ENCODE peak calls at places on chromosome 3, in eight cellular contexts. S is nephron progenitor cell, G is esophagus squamous epithelium, T is progenitor cell of endocrine pancreas, H is uterus, Q is K562, X is pancreas, I is foreskin fibroblast. U is an unnamed sample.

GRCh38 chr3:72487078-72487765 is 361.0 kb downstream of the SHQ1 start:
- DNase-seq in T (no peak), Q (peak; percentile 79), X (peak; percentile 45), H (peak; percentile 58), S (peak; percentile 37), G (no peak), I (peak; percentile 87), U (no peak)

GRCh38 chr3:187062526-187063177 is 76.6 kb downstream of the RPL39L start:
- DNase-seq in G (no peak), H (no peak), T (no peak), S (no peak), I (peak; percentile 51), Q (no peak), X (no peak), U (no peak)

GRCh38 chr3:141370065-141370533 is 1.8 kb downstream of the ZBTB38 start:
- DNase-seq in I (peak; percentile 76), H (peak; percentile 48), G (peak; percentile 9), Q (peak; percentile 94), S (peak; percentile 44), X (peak; percentile 60), T (no peak), U (peak; percentile 33)

GRCh38 chr3:105836533-105836932 is 32.3 kb downstream of the CBLB start:
- DNase-seq in T (no peak), X (no peak), S (no peak), H (no peak), G (no peak), Q (no peak), I (peak; percentile 75), U (no peak)

GRCh38 chr3:115663414-115663813 is 40.1 kb downstream of the GAP43 start:
- DNase-seq in Q (no peak), S (no peak), I (no peak), H (no peak), X (no peak), G (no peak), T (no peak), U (no peak)

GRCh38 chr3:101091489-101091888 is 98.3 kb upstream of the ABI3BP start:
- DNase-seq in H (no peak), G (no peak), S (no peak), X (no peak), T (no peak), I (no peak), Q (peak; percentile 33), U (no peak)

GRCh38 chr3:197088370-197088769 is 58.8 kb upstream of the MELTF start:
- DNase-seq in T (no peak), H (no peak), X (no peak), G (no peak), Q (no peak), I (no peak), S (no peak), U (no peak)

GRCh38 chr3:183018416-183019192 is 38.3 kb upstream of the DCUN1D1 start:
- DNase-seq in I (no peak), T (no peak), Q (no peak), G (no peak), H (no peak), S (no peak), X (no peak), U (no peak)

GRCh38 chr3:150324825-150325224 is 83.3 kb upstream of the TSC22D2 start:
- DNase-seq in Q (peak; percentile 14), I (no peak), G (no peak), T (no peak), H (no peak), X (no peak), S (no peak), U (no peak)

GRCh38 chr3:139935071-139935865 is at the start of gene CLSTN2:
- DNase-seq in H (peak; percentile 74), I (peak; percentile 12), X (peak; percentile 75), T (peak; percentile 66), Q (peak; percentile 4), S (peak; percentile 87), G (no peak), U (peak; percentile 69)

GRCh38 chr3:107884719-107885460 is 205.9 kb downstream of the CD47 start:
- DNase-seq in H (no peak), X (no peak), G (no peak), Q (no peak), T (no peak), S (no peak), I (peak; percentile 7), U (no peak)

GRCh38 chr3:126287536-126288181 is 69.5 kb downstream of the KLF15 start:
- DNase-seq in S (peak; percentile 78), T (no peak), H (peak; percentile 62), G (no peak), Q (no peak), X (peak; percentile 74), I (peak; percentile 47), U (peak; percentile 62)

GRCh38 chr3:49928511-49929017 is 1.0 kb downstream of the MON1A start:
- DNase-seq in G (no peak), S (no peak), T (no peak), Q (no peak), H (no peak), X (no peak), I (no peak), U (no peak)

GRCh38 chr3:49929333-49930240 is at the start of gene MON1A:
- DNase-seq in T (peak; percentile 89), S (peak; percentile 98), H (peak; percentile 99), I (peak; percentile 89), G (peak; percentile 43), Q (peak; percentile 95), X (peak; percentile 97), U (peak; percentile 95)

GRCh38 chr3:49927798-49928197 is 1.8 kb downstream of the MON1A start:
- DNase-seq in X (no peak), H (no peak), I (no peak), S (no peak), G (no peak), T (no peak), Q (no peak), U (no peak)

GRCh38 chr3:49930241-49930690 is 655 bp upstream of the MON1A start:
- DNase-seq in I (no peak), H (no peak), Q (no peak), T (no peak), S (no peak), G (no peak), X (no peak), U (no peak)

DNA sequence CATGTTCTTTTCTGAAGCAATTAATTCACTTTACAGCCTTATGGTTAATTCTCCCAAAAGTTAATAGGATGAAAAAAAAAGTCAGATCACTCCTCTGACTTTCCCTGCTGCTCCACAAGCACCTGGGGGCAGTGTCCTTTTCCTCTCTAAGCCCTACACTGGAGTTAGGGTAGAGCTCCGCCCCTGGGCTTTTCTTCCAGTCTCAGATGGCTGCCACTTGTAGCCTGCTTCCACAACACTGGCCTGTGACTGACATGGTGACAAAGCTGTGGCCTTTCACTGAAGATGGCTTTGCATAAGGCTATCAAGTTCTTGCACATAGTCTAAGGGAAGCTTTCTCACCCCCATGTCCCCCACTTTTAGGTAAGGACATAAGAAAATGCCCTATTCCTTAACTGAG is 1.3 kb upstream of the MON1A start:
- DNase-seq in T (no peak), X (peak; percentile 42), Q (peak; percentile 81), H (no peak), G (no peak), S (peak; percentile 47), I (no peak), U (no peak)
- TF ChIP-seq CTCF in T (peak; percentile 20), X (no peak), Q (peak; percentile 53), H (no peak), G (no peak), S (no peak), I (no peak), U (no peak)

DNA sequence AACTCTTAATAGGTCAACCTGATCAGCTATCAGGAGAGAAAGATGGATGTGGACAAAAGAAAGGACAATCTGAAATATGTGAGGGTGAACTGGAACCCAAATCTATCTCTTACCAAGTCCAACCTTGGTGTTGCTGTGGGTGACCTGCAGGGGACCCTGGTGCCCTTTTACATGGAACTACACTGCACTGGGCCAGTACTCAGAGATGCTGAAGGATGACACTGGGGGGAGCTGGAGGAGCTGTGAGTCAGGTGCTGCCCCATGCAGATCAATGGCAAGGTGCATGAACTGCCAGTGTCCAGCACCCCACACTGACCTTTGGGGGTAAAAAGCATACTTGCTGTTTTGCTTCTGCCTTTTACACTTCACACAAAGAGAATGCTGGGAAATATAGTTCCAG is 55.6 kb upstream of the TBC1D5 start:
- DNase-seq in Q (peak; percentile 46), S (no peak), H (no peak), I (no peak), T (no peak), X (no peak), G (no peak), U (no peak)
- TF ChIP-seq CTCF in Q (peak; percentile 69), S (no peak), H (no peak), I (no peak), T (no peak), X (no peak), G (no peak), U (no peak)

DNA sequence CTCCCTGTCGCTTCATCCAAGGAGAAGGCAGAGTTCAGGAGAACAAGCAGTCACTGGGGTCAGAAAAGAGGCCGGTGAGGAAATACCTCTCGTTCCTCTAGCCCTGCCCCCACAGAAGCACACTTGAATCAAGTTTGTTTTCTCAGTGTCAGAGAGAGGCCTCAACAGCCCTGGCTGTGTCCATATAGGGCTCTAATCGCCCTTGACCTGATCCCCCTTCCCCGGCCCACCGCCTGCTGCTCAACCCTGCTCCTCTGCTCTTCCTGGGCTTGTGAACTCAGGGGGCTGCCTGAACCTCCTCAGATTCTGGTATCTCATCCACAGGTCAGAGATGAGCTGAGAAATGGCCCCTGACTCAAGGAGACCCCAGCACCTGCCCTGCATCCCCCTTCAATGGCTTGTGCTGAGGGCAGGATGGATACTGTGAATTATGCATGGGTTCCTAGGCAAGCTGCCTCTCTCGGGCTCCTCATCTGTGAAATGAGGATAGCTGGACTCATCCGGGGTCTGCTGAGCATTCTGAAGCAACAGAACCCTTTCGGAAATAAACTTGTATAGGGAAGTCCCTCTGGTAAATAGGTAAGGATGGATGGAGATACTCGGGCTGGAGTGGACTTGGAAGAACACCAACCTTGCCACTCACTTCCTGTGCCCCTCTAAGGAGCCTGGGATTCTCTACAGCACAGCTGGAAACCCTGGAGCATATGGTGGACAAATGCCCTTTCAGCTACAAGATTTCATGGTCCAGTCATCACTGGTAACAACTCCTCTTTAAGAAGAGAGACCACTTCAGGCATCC is 147.5 kb downstream of the STT3B start:
- DNase-seq in X (no peak), H (peak; percentile 28), T (no peak), S (peak; percentile 19), I (no peak), Q (no peak), G (no peak), U (no peak)
- TF ChIP-seq CTCF in X (no peak), H (no peak), T (no peak), S (no peak), I (no peak), Q (no peak), G (no peak), U (no peak)

GRCh38 chr3:128435561-128435960 is 31.1 kb downstream of the DNAJB8 start:
- DNase-seq in S (no peak), X (no peak), G (no peak), I (no peak), Q (no peak), H (no peak), T (no peak), U (no peak)

GRCh38 chr3:128442070-128442469 is 24.6 kb downstream of the DNAJB8 start:
- DNase-seq in S (no peak), G (no peak), Q (no peak), X (no peak), I (no peak), H (no peak), T (no peak), U (no peak)

GRCh38 chr3:128439226-128439625 is 27.5 kb downstream of the DNAJB8 start:
- DNase-seq in T (no peak), I (peak; percentile 14), G (no peak), H (no peak), Q (no peak), S (no peak), X (no peak), U (no peak)

GRCh38 chr3:128436214-128436613 is 30.5 kb downstream of the DNAJB8 start:
- DNase-seq in Q (no peak), S (no peak), I (no peak), H (no peak), X (no peak), T (no peak), G (no peak), U (no peak)

GRCh38 chr3:128438488-128439072 is 28.1 kb downstream of the DNAJB8 start:
- DNase-seq in G (no peak), Q (peak; percentile 54), T (no peak), I (no peak), S (no peak), X (peak; percentile 21), H (no peak), U (no peak)
- TF ChIP-seq CTCF in G (no peak), Q (peak; percentile 65), T (peak; percentile 39), I (peak; percentile 15), S (peak; percentile 47), X (no peak), H (no peak), U (peak; percentile 52)

U was measured in neural crest cell.